ENCODE peak calls at places on chromosome 9, in seven cellular contexts. K is GM03348, B is H7, Y is PC-3, O is uterus, P is right cardiac atrium, Z is naive B cell. I is an unnamed sample.

GRCh38 chr9:95005276-95006141 is 279.0 kb downstream of the AOPEP start:
- DNase-seq in K (peak; percentile 17), B (peak; percentile 58), Y (peak; percentile 4), O (no peak), P (peak; percentile 66), Z (no peak), I (no peak)

GRCh38 chr9:126462617-126463016 is 136.0 kb downstream of the MVB12B start:
- DNase-seq in K (no peak), B (no peak), Y (no peak), O (no peak), P (no peak), Z (no peak), I (peak; percentile 18)

GRCh38 chr9:136347472-136348256 is 15.9 kb downstream of the DNLZ start:
- DNase-seq in K (no peak), B (no peak), Y (no peak), O (no peak), P (no peak), Z (no peak), I (no peak)

GRCh38 chr9:3343671-3344070 is 182.1 kb downstream of the RFX3 start:
- DNase-seq in K (no peak), B (no peak), Y (peak; percentile 1), O (no peak), P (no peak), Z (no peak), I (no peak)

GRCh38 chr9:37840560-37841194 is 40.1 kb downstream of the DCAF10 start:
- DNase-seq in K (peak; percentile 38), B (no peak), Y (peak; percentile 71), O (no peak), P (no peak), Z (no peak), I (no peak)

GRCh38 chr9:82117528-82117927 is 129.0 kb downstream of the SPATA31D1 start:
- DNase-seq in K (no peak), B (no peak), Y (no peak), O (no peak), P (no peak), Z (no peak), I (no peak)

GRCh38 chr9:114196924-114197570 is 41.7 kb downstream of the COL27A1 start:
- DNase-seq in K (no peak), B (no peak), Y (no peak), O (no peak), P (no peak), Z (no peak), I (no peak)

GRCh38 chr9:37295796-37296195 is 126.7 kb upstream of the GRHPR start:
- DNase-seq in K (no peak), B (peak; percentile 17), Y (no peak), O (no peak), P (no peak), Z (no peak), I (no peak)

GRCh38 chr9:128946945-128947422 is 419 bp downstream of the DOLK start:
- DNase-seq in K (no peak), B (no peak), Y (peak; percentile 2), O (no peak), P (no peak), Z (no peak), I (no peak)

GRCh38 chr9:129863059-129863690 is 27.9 kb downstream of the USP20 start:
- DNase-seq in K (no peak), B (no peak), Y (no peak), O (no peak), P (no peak), Z (no peak), I (no peak)

GRCh38 chr9:32468740-32469139 is 57.3 kb downstream of the RIGI start:
- DNase-seq in K (no peak), B (no peak), Y (no peak), O (no peak), P (no peak), Z (no peak), I (no peak)

GRCh38 chr9:97430316-97430715 is 18.4 kb downstream of the TDRD7 start:
- DNase-seq in K (no peak), B (no peak), Y (no peak), O (no peak), P (no peak), Z (no peak), I (no peak)

GRCh38 chr9:116687762-116688160 is 656 bp downstream of the TRIM32 start:
- DNase-seq in K (peak; percentile 29), B (no peak), Y (no peak), O (no peak), P (no peak), Z (no peak), I (peak; percentile 62)

GRCh38 chr9:34047864-34048729 is 590 bp downstream of the UBAP2 start:
- DNase-seq in K (peak; percentile 54), B (peak; percentile 78), Y (peak; percentile 43), O (peak; percentile 50), P (no peak), Z (peak; percentile 37), I (no peak)

GRCh38 chr9:32899181-32899580 is 102.2 kb downstream of the APTX start:
- DNase-seq in K (no peak), B (no peak), Y (peak; percentile 30), O (no peak), P (no peak), Z (no peak), I (no peak)

GRCh38 chr9:36928670-36929349 is 105.3 kb downstream of the PAX5 start:
- DNase-seq in K (peak; percentile 51), B (no peak), Y (peak; percentile 65), O (no peak), P (no peak), Z (no peak), I (no peak)

I was measured in endodermal cell.